ENCODE peak calls at places on chromosomes 12 and 14, in six cellular contexts. W is transverse colon, H is uterus, J is heart left ventricle, A is stomach, I is HCT116. Y is an unnamed sample. For H3K36me3, the result is how much of the 10 kb centered on the place peaks cover.

GRCh38 chr14:33386140-33386539 is 447.5 kb downstream of the NPAS3 start:
- DNase-seq in W (no peak), H (no peak), J (no peak), A (no peak), I (no peak), Y (no peak)

GRCh38 chr12:16531623-16532022 is 74.3 kb downstream of the LMO3 start:
- DNase-seq in W (peak), H (no peak), J (no peak), A (peak), I (no peak), Y (no peak)

GRCh38 chr12:109695961-109696461 is 17.6 kb upstream of the FAM222A start:
- DNase-seq in W (no peak), H (no peak), J (no peak), A (no peak), I (peak), Y (no peak)

GRCh38 chr12:115305867-115306266 is 621.9 kb upstream of the TBX3 start:
- DNase-seq in W (no peak), H (no peak), J (no peak), A (no peak), I (no peak), Y (no peak)

GRCh38 chr12:106976013-106976658 is 10.8 kb downstream of the MTERF2 start:
- DNase-seq in W (no peak), H (no peak), J (no peak), A (no peak), I (no peak), Y (no peak)

GRCh38 chr14:105071326-105071725 is 6.1 kb upstream of the GPR132 start:
- DNase-seq in W (no peak), H (no peak), J (no peak), A (no peak), I (no peak), Y (no peak)

GRCh38 chr14:94965551-94966339 is 191.6 kb downstream of the DICER1 start:
- DNase-seq in W (no peak), H (no peak), J (no peak), A (no peak), I (no peak), Y (no peak)

GRCh38 chr12:78797201-78797931 is 67.2 kb upstream of the SYT1 start:
- DNase-seq in W (no peak), H (no peak), J (no peak), A (no peak), I (no peak), Y (no peak)

GRCh38 chr12:42935756-42936155 is 346.2 kb upstream of the PRICKLE1 start:
- DNase-seq in W (no peak), H (no peak), J (no peak), A (no peak), I (no peak), Y (no peak)

GRCh38 chr14:104604461-104605449 is at the start of gene TMEM179:
- DNase-seq in W (no peak), H (no peak), J (no peak), A (no peak), I (no peak), Y (peak)

GRCh38 chr14:94675036-94675435 is 62.8 kb downstream of the SERPINA3 start:
- DNase-seq in W (no peak), H (no peak), J (no peak), A (peak), I (no peak), Y (peak)

GRCh38 chr12:82358200-82359114 is at the start of the genes CCDC59 and METTL25:
- DNase-seq in W (peak), H (peak), J (peak), A (peak), I (peak), Y (peak)

GRCh38 chr12:75542942-75543341 is 31.5 kb upstream of the KRR1 start:
- DNase-seq in W (no peak), H (no peak), J (no peak), A (no peak), I (no peak), Y (no peak)

GRCh38 chr12:93108958-93109357 is 179.9 kb upstream of the EEA1 start:
- DNase-seq in W (no peak), H (no peak), J (no peak), A (no peak), I (no peak), Y (no peak)

GRCh38 chr14:61178226-61179060 is 102.7 kb downstream of the TMEM30B start:
- DNase-seq in W (no peak), H (no peak), J (no peak), A (no peak), I (peak), Y (no peak)

GRCh38 chr12:6461401-6462233 is 8.9 kb downstream of the VAMP1 start:
- DNase-seq in W (peak), H (no peak), J (peak), A (peak), I (no peak), Y (peak)

GRCh38 chr14:100749967-100750597 is 23.4 kb downstream of the DLK1 start:
- DNase-seq in W (no peak), H (no peak), J (no peak), A (no peak), I (no peak), Y (no peak)

GRCh38 chr12:30694971-30695326 is 720 bp downstream of the IPO8 start:
- DNase-seq in W (peak), H (peak), J (no peak), A (peak), I (peak), Y (peak)

GRCh38 chr12:30696486-30696885 is 817 bp upstream of the IPO8 start:
- DNase-seq in W (no peak), H (no peak), J (no peak), A (no peak), I (no peak), Y (no peak)

GRCh38 chr12:30694412-30694955 is 1.2 kb downstream of the IPO8 start:
- DNase-seq in W (no peak), H (no peak), J (no peak), A (no peak), I (no peak), Y (no peak)

GRCh38 chr12:30696103-30696408 is 387 bp upstream of the IPO8 start:
- DNase-seq in W (no peak), H (no peak), J (no peak), A (no peak), I (peak), Y (no peak)

GRCh38 chr12:30695327-30696102 is at the start of gene IPO8:
- DNase-seq in W (peak), H (peak), J (peak), A (peak), I (peak), Y (peak)
- TF ChIP-seq POLR2A in W (peak), H (no peak), J (peak), A (no peak), I (no peak), Y (no peak)

GRCh38 chr12:9071518-9071917 is 44.2 kb downstream of the A2M start:
- DNase-seq in W (no peak), H (no peak), J (no peak), A (no peak), I (no peak), Y (no peak)
- H3K36me3 ChIP-seq in W (under half), H (under half), J (half or more), A (half or more), I (under half), Y (under half)

DNA sequence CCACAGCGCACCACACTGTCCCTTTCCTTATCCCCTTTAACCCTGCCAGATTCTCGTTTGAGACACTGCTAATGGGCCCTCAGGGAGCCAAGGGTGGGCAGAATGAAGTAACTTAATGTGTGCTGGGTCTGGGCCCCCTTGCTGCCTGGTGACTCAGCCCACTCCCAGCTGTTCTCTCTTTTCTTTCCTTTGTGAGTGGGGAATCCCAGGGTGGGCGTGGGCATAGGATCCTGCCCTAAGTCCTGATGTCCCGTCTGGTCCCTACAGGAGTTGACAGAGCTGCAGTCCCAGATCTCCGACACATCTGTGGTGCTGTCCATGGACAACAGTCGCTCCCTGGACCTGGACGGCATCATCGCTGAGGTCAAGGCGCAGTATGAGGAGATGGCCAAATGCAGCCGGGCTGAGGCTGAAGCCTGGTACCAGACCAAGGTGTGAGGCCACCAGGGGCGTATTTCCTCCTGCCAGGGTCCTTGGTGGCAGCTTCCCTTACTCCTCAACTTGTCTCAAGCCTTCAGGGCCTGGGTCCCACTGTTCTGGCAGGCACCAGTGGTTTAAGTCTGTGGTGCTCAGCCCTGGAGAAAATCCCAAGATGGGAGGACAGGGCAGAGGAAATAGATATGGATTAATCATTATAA is 8.3 kb downstream of the KRT7 start:
- DNase-seq in W (no peak), H (no peak), J (no peak), A (no peak), I (no peak), Y (no peak)
- TF ChIP-seq POLR2A in W (no peak), H (no peak), J (no peak), A (no peak), I (no peak), Y (no peak)

GRCh38 chr14:34766060-34766459 is 51.7 kb upstream of the CFL2 start:
- DNase-seq in W (no peak), H (no peak), J (no peak), A (no peak), I (no peak), Y (no peak)
- H3K36me3 ChIP-seq in W (under half), H (under half), J (half or more), A (half or more), I (under half), Y (under half)

GRCh38 chr14:23306412-23307145 is at the start of gene BCL2L2:
- DNase-seq in W (peak), H (peak), J (peak), A (peak), I (peak), Y (peak)
- TF ChIP-seq POLR2A in W (peak), H (peak), J (peak), A (no peak), I (peak), Y (peak)

GRCh38 chr14:30648471-30648870 is 26.4 kb downstream of the SCFD1 start:
- DNase-seq in W (no peak), H (no peak), J (no peak), A (no peak), I (no peak), Y (no peak)
- H3K36me3 ChIP-seq in W (under half), H (under half), J (half or more), A (half or more), I (under half), Y (under half)

DNA sequence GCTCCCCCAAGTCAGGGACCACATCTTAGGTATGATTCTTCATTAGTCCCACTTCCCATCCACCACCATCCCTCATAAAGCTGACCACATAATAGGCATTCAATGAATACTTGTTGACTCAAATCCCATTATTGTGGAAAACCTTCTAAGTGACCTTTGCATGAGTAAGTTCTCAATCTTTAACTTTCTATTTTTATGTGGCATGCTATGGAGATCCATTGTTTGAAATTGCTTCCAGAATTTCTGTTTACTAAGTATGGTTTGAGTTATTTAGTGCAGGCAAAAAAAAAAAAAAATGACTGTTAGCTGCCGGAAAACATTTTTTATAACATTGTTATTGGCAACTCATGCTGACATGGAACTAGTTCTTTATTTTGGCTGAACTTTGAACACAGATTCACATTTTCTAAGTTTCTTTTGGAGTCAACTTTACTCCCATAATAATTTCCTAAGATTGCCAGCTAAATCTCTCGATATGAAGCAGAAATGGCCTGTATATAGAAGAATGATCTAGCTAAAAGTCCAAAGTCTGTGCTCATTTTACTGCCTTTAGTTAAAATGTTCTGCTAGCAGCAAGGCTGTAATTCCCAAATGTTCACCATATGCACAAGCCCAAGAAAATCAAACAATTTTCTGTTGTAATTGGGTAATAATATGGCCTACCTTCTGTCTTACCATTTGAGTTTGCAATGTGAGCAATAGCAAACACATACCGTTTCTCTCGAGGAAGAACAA is 77.9 kb downstream of the PTGER2 start:
- DNase-seq in W (no peak), H (no peak), J (no peak), A (no peak), I (peak), Y (no peak)
- TF ChIP-seq POLR2A in W (no peak), H (no peak), J (no peak), A (no peak), I (no peak), Y (no peak)

Y was measured in testis.